ENCODE peak calls at places on chromosomes 2 and 18, in six cellular contexts. P is gastrocnemius medialis, E is spleen, X is HCT116, U is uterus, Z is right lobe of liver. T is an unnamed sample. For H3K4me1, the result is how much of the 10 kb centered on the place peaks cover.

GRCh38 chr2:23200056-23200455 is 184.9 kb upstream of the KLHL29 start:
- DNase-seq in E (no peak), Z (no peak), U (no peak), P (no peak), X (no peak), T (no peak)

GRCh38 chr18:79208882-79209281 is 139.7 kb downstream of the ATP9B start:
- DNase-seq in X (no peak), U (no peak), P (peak), Z (no peak), E (no peak), T (peak)

GRCh38 chr2:27029051-27029450 is 3.7 kb upstream of the TMEM214 start:
- DNase-seq in E (no peak), U (no peak), Z (no peak), P (no peak), X (no peak), T (no peak)

GRCh38 chr2:158967731-158968395 is 577 bp upstream of the TANC1 start:
- DNase-seq in Z (peak), X (no peak), E (no peak), U (peak), P (no peak), T (peak)

GRCh38 chr2:156459720-156460119 is 23.5 kb downstream of the GPD2 start:
- DNase-seq in Z (no peak), E (no peak), P (no peak), X (no peak), U (no peak), T (peak)

GRCh38 chr18:6547476-6547875 is 132.8 kb upstream of the L3MBTL4 start:
- DNase-seq in Z (no peak), X (no peak), P (no peak), U (no peak), E (no peak), T (no peak)

GRCh38 chr2:172428841-172429173 is 1.4 kb downstream of the ITGA6 start:
- DNase-seq in U (no peak), Z (no peak), X (no peak), E (no peak), P (no peak), T (no peak)

GRCh38 chr2:171878481-171878993 is 15.5 kb downstream of the SLC25A12 start:
- DNase-seq in Z (no peak), P (peak), E (no peak), X (no peak), U (no peak), T (peak)

GRCh38 chr2:15867194-15868171 is 72.9 kb upstream of the MYCN start:
- DNase-seq in E (no peak), Z (no peak), U (no peak), X (no peak), P (no peak), T (no peak)

GRCh38 chr2:191113761-191114160 is 37.0 kb downstream of the STAT4 start:
- DNase-seq in U (no peak), X (no peak), Z (no peak), E (no peak), P (no peak), T (no peak)

GRCh38 chr2:99852376-99852934 is 289.9 kb downstream of the AFF3 start:
- DNase-seq in E (no peak), P (no peak), U (no peak), Z (peak), X (no peak), T (no peak)

GRCh38 chr2:95316466-95317122 is 19.4 kb downstream of the KCNIP3 start:
- DNase-seq in Z (no peak), U (no peak), P (no peak), E (peak), X (no peak), T (no peak)

GRCh38 chr2:174771631-174772491 is 7.6 kb upstream of the CHRNA1 start:
- DNase-seq in E (peak), X (peak), P (peak), Z (peak), U (peak), T (peak)

GRCh38 chr2:218897394-218898108 is 16.9 kb downstream of the WNT10A start:
- DNase-seq in U (no peak), Z (no peak), P (no peak), E (peak), X (no peak), T (no peak)

GRCh38 chr2:157747695-157748370 is 119.2 kb upstream of the ACVR1C start:
- DNase-seq in X (no peak), Z (peak), P (peak), U (no peak), E (no peak), T (no peak)

GRCh38 chr2:135202751-135203150 is 150.7 kb downstream of the RAB3GAP1 start:
- DNase-seq in U (no peak), X (no peak), E (no peak), P (no peak), Z (no peak), T (no peak)

GRCh38 chr2:165239230-165239629 is at the start of gene SCN2A:
- DNase-seq in X (peak), U (no peak), Z (no peak), P (no peak), E (no peak), T (no peak)

GRCh38 chr2:99389371-99389770 is 52.2 kb downstream of the EIF5B start:
- DNase-seq in U (no peak), E (no peak), Z (no peak), X (no peak), P (no peak), T (no peak)

GRCh38 chr18:23617412-23618009 is 31.2 kb upstream of the NPC1 start:
- DNase-seq in E (no peak), X (no peak), U (no peak), Z (no peak), P (no peak), T (no peak)

GRCh38 chr2:80364511-80365212 is 60.1 kb upstream of the LRRTM1 start:
- DNase-seq in P (no peak), Z (no peak), X (no peak), E (no peak), U (no peak), T (no peak)

GRCh38 chr2:72893594-72894319 is 6.5 kb downstream of the SPR start:
- DNase-seq in U (no peak), P (no peak), Z (peak), X (no peak), E (no peak), T (no peak)

GRCh38 chr2:18910843-18911242 is 321.5 kb upstream of the NT5C1B start:
- DNase-seq in X (peak), U (no peak), E (no peak), P (peak), Z (no peak), T (no peak)

GRCh38 chr2:192267484-192267883 is 72.8 kb upstream of the TMEFF2 start:
- DNase-seq in E (no peak), X (no peak), U (no peak), P (no peak), Z (no peak), T (no peak)

GRCh38 chr2:147913701-147914480 is 69.1 kb downstream of the ACVR2A start:
- DNase-seq in X (no peak), Z (no peak), P (no peak), E (no peak), U (no peak), T (no peak)

GRCh38 chr18:21167641-21168372 is 56.2 kb upstream of the ROCK1 start:
- DNase-seq in P (no peak), U (no peak), E (no peak), Z (no peak), X (peak), T (no peak)

GRCh38 chr2:137888845-137889244 is 75.4 kb upstream of the HNMT start:
- DNase-seq in X (peak), E (no peak), U (no peak), Z (peak), P (no peak), T (no peak)

GRCh38 chr2:39620067-39620466 is 45.6 kb upstream of the TMEM178A start:
- DNase-seq in Z (peak), X (no peak), E (no peak), U (peak), P (peak), T (peak)

GRCh38 chr2:201149064-201149820 is 33.3 kb downstream of the CFLAR start:
- DNase-seq in P (no peak), X (peak), Z (no peak), E (no peak), U (no peak), T (no peak)

GRCh38 chr18:38025433-38026038 is 459.9 kb upstream of the CELF4 start:
- DNase-seq in U (no peak), E (no peak), P (no peak), X (no peak), Z (no peak), T (no peak)

GRCh38 chr2:134336936-134337335 is 83.1 kb downstream of the MGAT5 start:
- DNase-seq in Z (no peak), U (no peak), P (no peak), E (no peak), X (no peak), T (no peak)

GRCh38 chr2:132608222-132608795 is 61.7 kb downstream of the LYPD1 start:
- DNase-seq in Z (no peak), U (no peak), E (no peak), P (no peak), X (no peak), T (no peak)

GRCh38 chr2:128690431-128690830 is 371.8 kb upstream of the HS6ST1 start:
- DNase-seq in E (no peak), U (no peak), P (no peak), X (no peak), Z (no peak), T (no peak)
- H3K4me1 ChIP-seq in E (under half), U (under half), P (under half), X (under half), Z (under half), T (under half)

GRCh38 chr2:100945433-100945740 is 56.7 kb upstream of the RPL31 start:
- DNase-seq in X (no peak), E (peak), P (no peak), Z (no peak), U (no peak), T (no peak)
- H3K4me3 ChIP-seq in X (no peak), E (no peak), P (no peak), Z (no peak), U (no peak), T (no peak)

GRCh38 chr2:10006248-10007147 is 36.9 kb upstream of the KLF11 start:
- DNase-seq in Z (peak), E (peak), U (no peak), P (peak), X (peak), T (peak)
- TF ChIP-seq POLR2A in Z (no peak), E (no peak), U (no peak), P (no peak), X (no peak), T (no peak)

DNA sequence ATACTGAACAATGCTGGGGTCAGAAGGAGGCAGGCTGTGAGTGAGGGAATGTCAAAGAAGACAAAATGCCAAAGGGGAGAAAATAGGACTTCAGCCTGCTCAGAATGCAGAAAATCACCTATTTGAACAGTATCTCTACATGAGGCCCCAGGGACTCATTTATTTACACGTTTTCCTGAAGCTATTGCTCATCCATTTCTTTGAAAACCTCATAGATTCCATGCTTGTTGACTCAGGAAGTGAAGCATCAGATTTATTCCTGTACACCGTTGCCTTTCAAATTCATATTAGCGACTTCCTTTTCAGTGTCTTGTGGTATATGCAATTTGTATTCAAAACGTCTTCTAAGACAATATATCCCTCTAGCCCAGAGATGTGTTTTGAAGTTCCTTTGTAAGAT is 69.4 kb upstream of the CBLN2 start:
- DNase-seq in P (no peak), Z (no peak), X (no peak), E (no peak), U (no peak), T (no peak)
- H3K4me1 ChIP-seq in P (under half), Z (under half), X (under half), E (under half), U (under half), T (under half)

GRCh38 chr18:3422905-3423304 is 27.1 kb upstream of the TGIF1 start:
- DNase-seq in Z (no peak), E (no peak), U (no peak), X (no peak), P (no peak), T (no peak)

GRCh38 chr18:3418083-3418482 is 31.9 kb upstream of the TGIF1 start:
- DNase-seq in E (no peak), P (no peak), Z (no peak), U (no peak), X (no peak), T (no peak)

GRCh38 chr18:3424280-3424890 is 25.6 kb upstream of the TGIF1 start:
- DNase-seq in Z (no peak), U (no peak), E (no peak), X (no peak), P (no peak), T (no peak)

GRCh38 chr18:3425030-3425429 is 24.9 kb upstream of the TGIF1 start:
- DNase-seq in E (no peak), X (no peak), Z (no peak), U (no peak), P (no peak), T (no peak)

DNA sequence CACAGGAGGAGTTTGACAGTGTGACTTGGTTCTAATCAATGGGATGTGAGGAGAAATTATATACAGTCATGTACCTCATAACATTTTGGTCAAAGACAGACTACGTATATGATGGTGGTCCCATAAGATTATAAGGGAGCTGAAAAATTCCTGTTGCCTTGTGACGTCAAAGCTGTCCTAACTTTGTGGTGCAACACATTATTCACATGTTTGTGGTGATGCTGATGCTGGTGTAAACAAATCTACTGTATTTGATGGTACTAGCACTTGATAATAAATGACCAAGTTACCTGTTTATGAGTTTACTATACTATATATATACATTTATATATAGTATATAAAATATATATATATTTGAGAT is 29.1 kb upstream of the TGIF1 start:
- DNase-seq in E (no peak), U (no peak), P (no peak), Z (no peak), X (no peak), T (no peak)
- H3K4me3 ChIP-seq in E (no peak), U (no peak), P (no peak), Z (no peak), X (no peak), T (no peak)

GRCh38 chr2:233221378-233222063 is 30.0 kb upstream of the ATG16L1 start:
- DNase-seq in P (no peak), X (no peak), E (no peak), Z (no peak), U (no peak), T (no peak)
- TF ChIP-seq POLR2A in P (no peak), X (no peak), E (no peak), Z (no peak), U (no peak), T (no peak)

DNA sequence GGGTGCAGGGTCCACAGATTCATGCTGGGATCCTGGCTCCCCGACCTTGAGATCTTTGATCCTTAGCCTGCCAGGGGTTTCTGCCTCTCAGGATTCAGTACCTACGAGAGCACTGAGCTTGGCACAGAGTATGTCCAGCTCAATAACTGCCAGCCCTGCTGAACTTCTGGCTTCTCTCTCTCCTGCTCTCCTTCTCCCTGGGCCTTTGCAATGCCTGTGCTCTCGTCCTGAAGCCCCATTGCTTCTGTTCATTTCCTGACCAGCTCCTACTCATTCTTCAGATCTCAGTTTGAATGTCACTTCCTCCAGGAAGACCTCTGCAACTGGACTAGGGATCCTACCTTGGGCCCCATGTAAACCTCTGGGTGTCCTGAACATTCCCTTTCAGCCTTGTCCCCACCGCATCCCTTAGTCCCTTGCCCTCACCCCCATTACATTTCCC is 113.8 kb upstream of the HAAO start:
- DNase-seq in U (no peak), X (no peak), P (no peak), Z (no peak), E (no peak), T (no peak)
- H3K4me1 ChIP-seq in U (under half), X (under half), P (under half), Z (under half), E (under half), T (under half)

T was measured in heart left ventricle.